ENCODE peak calls at places on chromosomes 16 and 17, in four cellular contexts. Q, O, R and F are unnamed samples.

GRCh38 chr16:68361485-68361884 is 50.7 kb downstream of the PRMT7 start:
- DNase-seq in Q (no peak), O (no peak), R (no peak), F (no peak)

GRCh38 chr17:82887255-82888164 is 47.7 kb upstream of the ZNF750 start:
- DNase-seq in Q (no peak), O (no peak), R (no peak), F (no peak)

GRCh38 chr17:82440991-82441627 is 9.4 kb downstream of the CYBC1 start:
- DNase-seq in Q (no peak), O (no peak), R (peak; percentile 68), F (no peak)

GRCh38 chr16:77403732-77404131 is 31.1 kb downstream of the ADAMTS18 start:
- DNase-seq in Q (no peak), O (no peak), R (no peak), F (peak; percentile 22)

GRCh38 chr17:82065193-82065637 is 389 bp downstream of the DUS1L start:
- DNase-seq in Q (peak; percentile 25), O (no peak), R (no peak), F (no peak)

GRCh38 chr16:17313085-17313611 is 157.6 kb downstream of the XYLT1 start:
- DNase-seq in Q (no peak), O (no peak), R (peak; percentile 27), F (no peak)

GRCh38 chr17:60851181-60851580 is 173.5 kb downstream of the BCAS3 start:
- DNase-seq in Q (no peak), O (no peak), R (no peak), F (no peak)

GRCh38 chr17:47957591-47958490 is at the start of gene PRR15L:
- DNase-seq in Q (no peak), O (no peak), R (peak; percentile 87), F (no peak)

GRCh38 chr16:25081702-25082101 is 29.8 kb upstream of the LCMT1 start:
- DNase-seq in Q (no peak), O (no peak), R (no peak), F (no peak)

GRCh38 chr17:48160177-48160967 is 52.8 kb downstream of the SNX11 start:
- DNase-seq in Q (no peak), O (no peak), R (peak; percentile 94), F (peak; percentile 84)

GRCh38 chr16:68265078-68265925 is 976 bp downstream of the SLC7A6 start:
- DNase-seq in Q (no peak), O (peak; percentile 58), R (no peak), F (no peak)

GRCh38 chr17:8140413-8141029 is 11.7 kb downstream of the PER1 start:
- DNase-seq in Q (no peak), O (no peak), R (no peak), F (no peak)